ENCODE peak calls at places on chromosomes 4 and X, in eight cellular contexts. One of them, this sample, is unnamed.
A peak's percentile ranks its signal among the peaks of the same experiment; 100 is the strongest.

GRCh38 chr4:88158038-88158359 is 440 bp downstream of the ABCG2 start:
- DNase-seq in AG20443: no peak
- DNase-seq in NCI-H1105 treated with DMSO at 0.1 percent for 48 hours: no peak
- DNase-seq in T follicular helper cell: no peak
- DNase-seq in nephron progenitor cell: no peak
- DNase-seq in stimulated activated CD4-positive, alpha-beta T cell treated with anti-CD3 and anti-CD28 coated beads, Interleukin-15, amount 100 ng/mL, for 1 hour: no peak
- DNase-seq in activated T-cell treated with anti-CD3 and anti-CD28 coated beads for 48 hours: no peak
- DNase-seq in GOT3: no peak
- DNase-seq in this sample: no peak

GRCh38 chr4:41215969-41216293 is 1.6 kb upstream of the APBB2 start:
- DNase-seq in AG20443: no peak
- DNase-seq in NCI-H1105 treated with DMSO at 0.1 percent for 48 hours: no peak
- DNase-seq in T follicular helper cell: no peak
- DNase-seq in nephron progenitor cell: no peak
- DNase-seq in stimulated activated CD4-positive, alpha-beta T cell treated with anti-CD3 and anti-CD28 coated beads, Interleukin-15, amount 100 ng/mL, for 1 hour: no peak
- DNase-seq in activated T-cell treated with anti-CD3 and anti-CD28 coated beads for 48 hours: no peak
- DNase-seq in GOT3: no peak
- DNase-seq in this sample: no peak

GRCh38 chr4:146577111-146577510 is 55.4 kb upstream of the SLC10A7 start:
- DNase-seq in AG20443: no peak
- DNase-seq in NCI-H1105 treated with DMSO at 0.1 percent for 48 hours: no peak
- DNase-seq in T follicular helper cell: no peak
- DNase-seq in nephron progenitor cell: no peak
- DNase-seq in stimulated activated CD4-positive, alpha-beta T cell treated with anti-CD3 and anti-CD28 coated beads, Interleukin-15, amount 100 ng/mL, for 1 hour: no peak
- DNase-seq in activated T-cell treated with anti-CD3 and anti-CD28 coated beads for 48 hours: no peak
- DNase-seq in GOT3: no peak
- DNase-seq in this sample: no peak

GRCh38 chr4:2353222-2354107 is 65.0 kb downstream of the ZFYVE28 start:
- DNase-seq in AG20443: no peak
- DNase-seq in NCI-H1105 treated with DMSO at 0.1 percent for 48 hours: no peak
- DNase-seq in T follicular helper cell: no peak
- DNase-seq in nephron progenitor cell: no peak
- DNase-seq in stimulated activated CD4-positive, alpha-beta T cell treated with anti-CD3 and anti-CD28 coated beads, Interleukin-15, amount 100 ng/mL, for 1 hour: no peak
- DNase-seq in activated T-cell treated with anti-CD3 and anti-CD28 coated beads for 48 hours: no peak
- DNase-seq in GOT3: no peak
- DNase-seq in this sample: no peak

GRCh38 chr4:19739101-19739651 is 512.5 kb upstream of the SLIT2 start:
- DNase-seq in AG20443: peak; percentile 53
- DNase-seq in NCI-H1105 treated with DMSO at 0.1 percent for 48 hours: no peak
- DNase-seq in T follicular helper cell: no peak
- DNase-seq in nephron progenitor cell: peak; percentile 5
- DNase-seq in stimulated activated CD4-positive, alpha-beta T cell treated with anti-CD3 and anti-CD28 coated beads, Interleukin-15, amount 100 ng/mL, for 1 hour: no peak
- DNase-seq in activated T-cell treated with anti-CD3 and anti-CD28 coated beads for 48 hours: no peak
- DNase-seq in GOT3: no peak
- DNase-seq in this sample: no peak

GRCh38 chr4:181566490-181566889 is 676.7 kb upstream of the TENM3 start:
- DNase-seq in AG20443: peak; percentile 59
- DNase-seq in NCI-H1105 treated with DMSO at 0.1 percent for 48 hours: no peak
- DNase-seq in T follicular helper cell: no peak
- DNase-seq in nephron progenitor cell: no peak
- DNase-seq in stimulated activated CD4-positive, alpha-beta T cell treated with anti-CD3 and anti-CD28 coated beads, Interleukin-15, amount 100 ng/mL, for 1 hour: no peak
- DNase-seq in activated T-cell treated with anti-CD3 and anti-CD28 coated beads for 48 hours: no peak
- DNase-seq in GOT3: no peak
- DNase-seq in this sample: no peak

GRCh38 chr4:145034727-145035211 is 63.2 kb downstream of the ANAPC10 start:
- DNase-seq in AG20443: peak; percentile 65
- DNase-seq in NCI-H1105 treated with DMSO at 0.1 percent for 48 hours: no peak
- DNase-seq in T follicular helper cell: no peak
- DNase-seq in nephron progenitor cell: no peak
- DNase-seq in stimulated activated CD4-positive, alpha-beta T cell treated with anti-CD3 and anti-CD28 coated beads, Interleukin-15, amount 100 ng/mL, for 1 hour: no peak
- DNase-seq in activated T-cell treated with anti-CD3 and anti-CD28 coated beads for 48 hours: no peak
- DNase-seq in GOT3: no peak
- DNase-seq in this sample: no peak

GRCh38 chrX:50100188-50100587 is 100.6 kb downstream of the AKAP4 start:
- DNase-seq in AG20443: peak; percentile 8
- DNase-seq in NCI-H1105 treated with DMSO at 0.1 percent for 48 hours: no peak
- DNase-seq in T follicular helper cell: no peak
- DNase-seq in nephron progenitor cell: no peak
- DNase-seq in stimulated activated CD4-positive, alpha-beta T cell treated with anti-CD3 and anti-CD28 coated beads, Interleukin-15, amount 100 ng/mL, for 1 hour: no peak
- DNase-seq in activated T-cell treated with anti-CD3 and anti-CD28 coated beads for 48 hours: no peak
- DNase-seq in GOT3: no peak
- DNase-seq in this sample: no peak

GRCh38 chr4:40194602-40195161 is 2.1 kb upstream of the RHOH start:
- DNase-seq in AG20443: no peak
- DNase-seq in NCI-H1105 treated with DMSO at 0.1 percent for 48 hours: no peak
- DNase-seq in T follicular helper cell: peak; percentile 43
- DNase-seq in nephron progenitor cell: no peak
- DNase-seq in stimulated activated CD4-positive, alpha-beta T cell treated with anti-CD3 and anti-CD28 coated beads, Interleukin-15, amount 100 ng/mL, for 1 hour: no peak
- DNase-seq in activated T-cell treated with anti-CD3 and anti-CD28 coated beads for 48 hours: no peak
- DNase-seq in GOT3: no peak
- DNase-seq in this sample: peak; percentile 52

GRCh38 chr4:7244766-7245320 is 52.5 kb downstream of the SORCS2 start:
- DNase-seq in AG20443: no peak
- DNase-seq in NCI-H1105 treated with DMSO at 0.1 percent for 48 hours: no peak
- DNase-seq in T follicular helper cell: no peak
- DNase-seq in nephron progenitor cell: no peak
- DNase-seq in stimulated activated CD4-positive, alpha-beta T cell treated with anti-CD3 and anti-CD28 coated beads, Interleukin-15, amount 100 ng/mL, for 1 hour: no peak
- DNase-seq in activated T-cell treated with anti-CD3 and anti-CD28 coated beads for 48 hours: no peak
- DNase-seq in GOT3: no peak
- DNase-seq in this sample: no peak

GRCh38 chr4:5232549-5232948 is 181.3 kb downstream of the STK32B start:
- DNase-seq in AG20443: no peak
- DNase-seq in NCI-H1105 treated with DMSO at 0.1 percent for 48 hours: no peak
- DNase-seq in T follicular helper cell: no peak
- DNase-seq in nephron progenitor cell: no peak
- DNase-seq in stimulated activated CD4-positive, alpha-beta T cell treated with anti-CD3 and anti-CD28 coated beads, Interleukin-15, amount 100 ng/mL, for 1 hour: no peak
- DNase-seq in activated T-cell treated with anti-CD3 and anti-CD28 coated beads for 48 hours: no peak
- DNase-seq in GOT3: no peak
- DNase-seq in this sample: no peak

GRCh38 chr4:57233391-57233790 is 123.2 kb upstream of the IGFBP7 start:
- DNase-seq in AG20443: peak; percentile 46
- DNase-seq in NCI-H1105 treated with DMSO at 0.1 percent for 48 hours: no peak
- DNase-seq in T follicular helper cell: no peak
- DNase-seq in nephron progenitor cell: no peak
- DNase-seq in stimulated activated CD4-positive, alpha-beta T cell treated with anti-CD3 and anti-CD28 coated beads, Interleukin-15, amount 100 ng/mL, for 1 hour: no peak
- DNase-seq in activated T-cell treated with anti-CD3 and anti-CD28 coated beads for 48 hours: no peak
- DNase-seq in GOT3: no peak
- DNase-seq in this sample: no peak

GRCh38 chr4:112348488-112349158 is 51.5 kb downstream of the ALPK1 start:
- DNase-seq in AG20443: peak; percentile 91
- DNase-seq in NCI-H1105 treated with DMSO at 0.1 percent for 48 hours: peak; percentile 50
- DNase-seq in T follicular helper cell: no peak
- DNase-seq in nephron progenitor cell: peak; percentile 49
- DNase-seq in stimulated activated CD4-positive, alpha-beta T cell treated with anti-CD3 and anti-CD28 coated beads, Interleukin-15, amount 100 ng/mL, for 1 hour: no peak
- DNase-seq in activated T-cell treated with anti-CD3 and anti-CD28 coated beads for 48 hours: no peak
- DNase-seq in GOT3: no peak
- DNase-seq in this sample: no peak

GRCh38 chrX:130048686-130049222 is 61.5 kb downstream of the ELF4 start:
- DNase-seq in AG20443: no peak
- DNase-seq in NCI-H1105 treated with DMSO at 0.1 percent for 48 hours: no peak
- DNase-seq in T follicular helper cell: no peak
- DNase-seq in nephron progenitor cell: no peak
- DNase-seq in stimulated activated CD4-positive, alpha-beta T cell treated with anti-CD3 and anti-CD28 coated beads, Interleukin-15, amount 100 ng/mL, for 1 hour: no peak
- DNase-seq in activated T-cell treated with anti-CD3 and anti-CD28 coated beads for 48 hours: no peak
- DNase-seq in GOT3: no peak
- DNase-seq in this sample: no peak

GRCh38 chr4:70703695-70704332 is 15.5 kb downstream of the UTP3 start:
- DNase-seq in AG20443: peak; percentile 26
- DNase-seq in NCI-H1105 treated with DMSO at 0.1 percent for 48 hours: peak; percentile 71
- DNase-seq in T follicular helper cell: no peak
- DNase-seq in nephron progenitor cell: no peak
- DNase-seq in stimulated activated CD4-positive, alpha-beta T cell treated with anti-CD3 and anti-CD28 coated beads, Interleukin-15, amount 100 ng/mL, for 1 hour: no peak
- DNase-seq in activated T-cell treated with anti-CD3 and anti-CD28 coated beads for 48 hours: no peak
- DNase-seq in GOT3: no peak
- DNase-seq in this sample: no peak

GRCh38 chrX:100731441-100732281 is at the start of gene SYTL4:
- DNase-seq in AG20443: peak; percentile 70
- DNase-seq in NCI-H1105 treated with DMSO at 0.1 percent for 48 hours: peak; percentile 5
- DNase-seq in T follicular helper cell: no peak
- DNase-seq in nephron progenitor cell: peak; percentile 49
- DNase-seq in stimulated activated CD4-positive, alpha-beta T cell treated with anti-CD3 and anti-CD28 coated beads, Interleukin-15, amount 100 ng/mL, for 1 hour: no peak
- DNase-seq in activated T-cell treated with anti-CD3 and anti-CD28 coated beads for 48 hours: no peak
- DNase-seq in GOT3: no peak
- DNase-seq in this sample: no peak

GRCh38 chrX:28391528-28391927 is 195.7 kb upstream of the IL1RAPL1 start:
- DNase-seq in AG20443: no peak
- DNase-seq in NCI-H1105 treated with DMSO at 0.1 percent for 48 hours: no peak
- DNase-seq in T follicular helper cell: no peak
- DNase-seq in nephron progenitor cell: no peak
- DNase-seq in stimulated activated CD4-positive, alpha-beta T cell treated with anti-CD3 and anti-CD28 coated beads, Interleukin-15, amount 100 ng/mL, for 1 hour: no peak
- DNase-seq in activated T-cell treated with anti-CD3 and anti-CD28 coated beads for 48 hours: no peak
- DNase-seq in GOT3: no peak
- DNase-seq in this sample: no peak

GRCh38 chrX:12747433-12747832 is 43.8 kb upstream of the PRPS2 start:
- DNase-seq in AG20443: no peak
- DNase-seq in NCI-H1105 treated with DMSO at 0.1 percent for 48 hours: no peak
- DNase-seq in T follicular helper cell: no peak
- DNase-seq in nephron progenitor cell: no peak
- DNase-seq in stimulated activated CD4-positive, alpha-beta T cell treated with anti-CD3 and anti-CD28 coated beads, Interleukin-15, amount 100 ng/mL, for 1 hour: no peak
- DNase-seq in activated T-cell treated with anti-CD3 and anti-CD28 coated beads for 48 hours: no peak
- DNase-seq in GOT3: no peak
- DNase-seq in this sample: no peak

GRCh38 chr4:142396279-142396678 is 449.8 kb downstream of the INPP4B start:
- DNase-seq in AG20443: no peak
- DNase-seq in NCI-H1105 treated with DMSO at 0.1 percent for 48 hours: no peak
- DNase-seq in T follicular helper cell: no peak
- DNase-seq in nephron progenitor cell: no peak
- DNase-seq in stimulated activated CD4-positive, alpha-beta T cell treated with anti-CD3 and anti-CD28 coated beads, Interleukin-15, amount 100 ng/mL, for 1 hour: no peak
- DNase-seq in activated T-cell treated with anti-CD3 and anti-CD28 coated beads for 48 hours: no peak
- DNase-seq in GOT3: no peak
- DNase-seq in this sample: no peak

GRCh38 chr4:2102045-2102883 is 43.1 kb downstream of the NAT8L start:
- DNase-seq in AG20443: peak; percentile 7
- DNase-seq in NCI-H1105 treated with DMSO at 0.1 percent for 48 hours: no peak
- DNase-seq in T follicular helper cell: no peak
- DNase-seq in nephron progenitor cell: no peak
- DNase-seq in stimulated activated CD4-positive, alpha-beta T cell treated with anti-CD3 and anti-CD28 coated beads, Interleukin-15, amount 100 ng/mL, for 1 hour: no peak
- DNase-seq in activated T-cell treated with anti-CD3 and anti-CD28 coated beads for 48 hours: no peak
- DNase-seq in GOT3: no peak
- DNase-seq in this sample: no peak

GRCh38 chrX:27380163-27380845 is 82.8 kb downstream of the PPP4R3C start:
- DNase-seq in AG20443: no peak
- DNase-seq in NCI-H1105 treated with DMSO at 0.1 percent for 48 hours: no peak
- DNase-seq in T follicular helper cell: no peak
- DNase-seq in nephron progenitor cell: no peak
- DNase-seq in stimulated activated CD4-positive, alpha-beta T cell treated with anti-CD3 and anti-CD28 coated beads, Interleukin-15, amount 100 ng/mL, for 1 hour: no peak
- DNase-seq in activated T-cell treated with anti-CD3 and anti-CD28 coated beads for 48 hours: no peak
- DNase-seq in GOT3: no peak
- DNase-seq in this sample: no peak

GRCh38 chrX:154398668-154399526 is 720 bp downstream of the RPL10 start:
- DNase-seq in AG20443: peak; percentile 43
- DNase-seq in NCI-H1105 treated with DMSO at 0.1 percent for 48 hours: peak; percentile 85
- DNase-seq in T follicular helper cell: peak; percentile 73
- DNase-seq in nephron progenitor cell: peak; percentile 77
- DNase-seq in stimulated activated CD4-positive, alpha-beta T cell treated with anti-CD3 and anti-CD28 coated beads, Interleukin-15, amount 100 ng/mL, for 1 hour: peak; percentile 60
- DNase-seq in activated T-cell treated with anti-CD3 and anti-CD28 coated beads for 48 hours: peak; percentile 64
- DNase-seq in GOT3: peak; percentile 52
- DNase-seq in this sample: peak; percentile 73

GRCh38 chrX:11040405-11040804 is 70.7 kb upstream of the HCCS start:
- DNase-seq in AG20443: no peak
- DNase-seq in NCI-H1105 treated with DMSO at 0.1 percent for 48 hours: no peak
- DNase-seq in T follicular helper cell: no peak
- DNase-seq in nephron progenitor cell: no peak
- DNase-seq in stimulated activated CD4-positive, alpha-beta T cell treated with anti-CD3 and anti-CD28 coated beads, Interleukin-15, amount 100 ng/mL, for 1 hour: no peak
- DNase-seq in activated T-cell treated with anti-CD3 and anti-CD28 coated beads for 48 hours: no peak
- DNase-seq in GOT3: no peak
- DNase-seq in this sample: no peak

GRCh38 chr4:75985116-75985515 is 5.6 kb downstream of the SDAD1 start:
- DNase-seq in AG20443: peak; percentile 84
- DNase-seq in NCI-H1105 treated with DMSO at 0.1 percent for 48 hours: no peak
- DNase-seq in T follicular helper cell: no peak
- DNase-seq in nephron progenitor cell: no peak
- DNase-seq in stimulated activated CD4-positive, alpha-beta T cell treated with anti-CD3 and anti-CD28 coated beads, Interleukin-15, amount 100 ng/mL, for 1 hour: no peak
- DNase-seq in activated T-cell treated with anti-CD3 and anti-CD28 coated beads for 48 hours: no peak
- DNase-seq in GOT3: peak; percentile 16
- DNase-seq in this sample: no peak

GRCh38 chr4:140947507-140947906 is 185.8 kb downstream of the RNF150 start:
- DNase-seq in AG20443: no peak
- DNase-seq in NCI-H1105 treated with DMSO at 0.1 percent for 48 hours: no peak
- DNase-seq in T follicular helper cell: no peak
- DNase-seq in nephron progenitor cell: no peak
- DNase-seq in stimulated activated CD4-positive, alpha-beta T cell treated with anti-CD3 and anti-CD28 coated beads, Interleukin-15, amount 100 ng/mL, for 1 hour: no peak
- DNase-seq in activated T-cell treated with anti-CD3 and anti-CD28 coated beads for 48 hours: no peak
- DNase-seq in GOT3: no peak
- DNase-seq in this sample: no peak

GRCh38 chr4:19678763-19679162 is 572.9 kb upstream of the SLIT2 start:
- DNase-seq in AG20443: no peak
- DNase-seq in NCI-H1105 treated with DMSO at 0.1 percent for 48 hours: no peak
- DNase-seq in T follicular helper cell: no peak
- DNase-seq in nephron progenitor cell: no peak
- DNase-seq in stimulated activated CD4-positive, alpha-beta T cell treated with anti-CD3 and anti-CD28 coated beads, Interleukin-15, amount 100 ng/mL, for 1 hour: no peak
- DNase-seq in activated T-cell treated with anti-CD3 and anti-CD28 coated beads for 48 hours: no peak
- DNase-seq in GOT3: no peak
- DNase-seq in this sample: no peak

GRCh38 chr4:24837296-24837695 is 41.9 kb downstream of the SOD3 start:
- DNase-seq in AG20443: no peak
- DNase-seq in NCI-H1105 treated with DMSO at 0.1 percent for 48 hours: no peak
- DNase-seq in T follicular helper cell: no peak
- DNase-seq in nephron progenitor cell: no peak
- DNase-seq in stimulated activated CD4-positive, alpha-beta T cell treated with anti-CD3 and anti-CD28 coated beads, Interleukin-15, amount 100 ng/mL, for 1 hour: no peak
- DNase-seq in activated T-cell treated with anti-CD3 and anti-CD28 coated beads for 48 hours: no peak
- DNase-seq in GOT3: no peak
- DNase-seq in this sample: no peak

GRCh38 chr4:94446386-94446785 is 5.4 kb upstream of the PDLIM5 start:
- DNase-seq in AG20443: no peak
- DNase-seq in NCI-H1105 treated with DMSO at 0.1 percent for 48 hours: no peak
- DNase-seq in T follicular helper cell: no peak
- DNase-seq in nephron progenitor cell: no peak
- DNase-seq in stimulated activated CD4-positive, alpha-beta T cell treated with anti-CD3 and anti-CD28 coated beads, Interleukin-15, amount 100 ng/mL, for 1 hour: no peak
- DNase-seq in activated T-cell treated with anti-CD3 and anti-CD28 coated beads for 48 hours: no peak
- DNase-seq in GOT3: no peak
- DNase-seq in this sample: no peak

GRCh38 chr4:118338981-118339765 is 13.6 kb downstream of the PRSS12 start:
- DNase-seq in AG20443: peak; percentile 21
- DNase-seq in NCI-H1105 treated with DMSO at 0.1 percent for 48 hours: no peak
- DNase-seq in T follicular helper cell: no peak
- DNase-seq in nephron progenitor cell: no peak
- DNase-seq in stimulated activated CD4-positive, alpha-beta T cell treated with anti-CD3 and anti-CD28 coated beads, Interleukin-15, amount 100 ng/mL, for 1 hour: no peak
- DNase-seq in activated T-cell treated with anti-CD3 and anti-CD28 coated beads for 48 hours: no peak
- DNase-seq in GOT3: no peak
- DNase-seq in this sample: no peak

GRCh38 chr4:75255261-75255660 is 258.9 kb downstream of the RCHY1 start:
- DNase-seq in AG20443: no peak
- DNase-seq in NCI-H1105 treated with DMSO at 0.1 percent for 48 hours: no peak
- DNase-seq in T follicular helper cell: no peak
- DNase-seq in nephron progenitor cell: no peak
- DNase-seq in stimulated activated CD4-positive, alpha-beta T cell treated with anti-CD3 and anti-CD28 coated beads, Interleukin-15, amount 100 ng/mL, for 1 hour: no peak
- DNase-seq in activated T-cell treated with anti-CD3 and anti-CD28 coated beads for 48 hours: no peak
- DNase-seq in GOT3: no peak
- DNase-seq in this sample: no peak

GRCh38 chrX:139930923-139931645 is 1.8 kb downstream of the ATP11C start:
- DNase-seq in AG20443: peak; percentile 16
- DNase-seq in NCI-H1105 treated with DMSO at 0.1 percent for 48 hours: no peak
- DNase-seq in T follicular helper cell: no peak
- DNase-seq in nephron progenitor cell: peak; percentile 32
- DNase-seq in stimulated activated CD4-positive, alpha-beta T cell treated with anti-CD3 and anti-CD28 coated beads, Interleukin-15, amount 100 ng/mL, for 1 hour: peak; percentile 1
- DNase-seq in activated T-cell treated with anti-CD3 and anti-CD28 coated beads for 48 hours: no peak
- DNase-seq in GOT3: no peak
- DNase-seq in this sample: peak; percentile 20

GRCh38 chr4:172962564-172963353 is 205.9 kb upstream of the GALNT7 start:
- DNase-seq in AG20443: no peak
- DNase-seq in NCI-H1105 treated with DMSO at 0.1 percent for 48 hours: peak; percentile 95
- DNase-seq in T follicular helper cell: no peak
- DNase-seq in nephron progenitor cell: no peak
- DNase-seq in stimulated activated CD4-positive, alpha-beta T cell treated with anti-CD3 and anti-CD28 coated beads, Interleukin-15, amount 100 ng/mL, for 1 hour: no peak
- DNase-seq in activated T-cell treated with anti-CD3 and anti-CD28 coated beads for 48 hours: no peak
- DNase-seq in GOT3: no peak
- DNase-seq in this sample: no peak

GRCh38 chrX:103918050-103918449 is 44.4 kb upstream of the TMSB15B start:
- DNase-seq in AG20443: peak; percentile 65
- DNase-seq in NCI-H1105 treated with DMSO at 0.1 percent for 48 hours: peak; percentile 76
- DNase-seq in T follicular helper cell: peak; percentile 20
- DNase-seq in nephron progenitor cell: peak; percentile 63
- DNase-seq in stimulated activated CD4-positive, alpha-beta T cell treated with anti-CD3 and anti-CD28 coated beads, Interleukin-15, amount 100 ng/mL, for 1 hour: no peak
- DNase-seq in activated T-cell treated with anti-CD3 and anti-CD28 coated beads for 48 hours: peak; percentile 15
- DNase-seq in GOT3: no peak
- DNase-seq in this sample: peak; percentile 51

GRCh38 chr4:90598741-90599140 is 471.5 kb downstream of the CCSER1 start:
- DNase-seq in AG20443: no peak
- DNase-seq in NCI-H1105 treated with DMSO at 0.1 percent for 48 hours: no peak
- DNase-seq in T follicular helper cell: no peak
- DNase-seq in nephron progenitor cell: no peak
- DNase-seq in stimulated activated CD4-positive, alpha-beta T cell treated with anti-CD3 and anti-CD28 coated beads, Interleukin-15, amount 100 ng/mL, for 1 hour: no peak
- DNase-seq in activated T-cell treated with anti-CD3 and anti-CD28 coated beads for 48 hours: no peak
- DNase-seq in GOT3: no peak
- DNase-seq in this sample: no peak